ENCODE peak calls at places on chromosomes 2 and 18, in ten cellular contexts. B, S, X, P, L, I, N, V, D and J are unnamed samples.

GRCh38 chr2:230697676-230698075 is 15.0 kb upstream of the CAB39 start:
- DNase-seq in B (no peak), S (no peak), X (no peak), P (no peak), L (no peak), I (no peak), N (no peak), V (no peak), D (no peak), J (no peak)

GRCh38 chr2:167761465-167762136 is 485.8 kb downstream of the STK39 start:
- DNase-seq in B (no peak), S (no peak), X (no peak), P (no peak), L (no peak), I (no peak), N (no peak), V (no peak), D (no peak), J (no peak)

GRCh38 chr2:190930411-190930810 is 49.8 kb downstream of the GLS start:
- DNase-seq in B (no peak), S (no peak), X (no peak), P (no peak), L (no peak), I (no peak), N (no peak), V (no peak), D (no peak), J (no peak)

GRCh38 chr2:177983183-177983788 is 89.3 kb downstream of the PDE11A start:
- DNase-seq in B (peak; percentile 75), S (peak; percentile 33), X (peak; percentile 62), P (peak; percentile 28), L (peak; percentile 62), I (peak; percentile 77), N (peak; percentile 14), V (peak; percentile 10), D (peak; percentile 44), J (no peak)

GRCh38 chr2:37190290-37190689 is 1.8 kb upstream of the SULT6B1 start:
- DNase-seq in B (no peak), S (no peak), X (no peak), P (no peak), L (no peak), I (no peak), N (no peak), V (no peak), D (no peak), J (no peak)

GRCh38 chr2:29405266-29405665 is 290.1 kb downstream of the CLIP4 start:
- DNase-seq in B (no peak), S (no peak), X (no peak), P (no peak), L (no peak), I (no peak), N (no peak), V (no peak), D (no peak), J (no peak)

GRCh38 chr2:219178377-219179175 is 501 bp downstream of the RETREG2 start:
- DNase-seq in B (peak; percentile 28), S (peak; percentile 74), X (peak; percentile 56), P (no peak), L (peak; percentile 36), I (peak; percentile 30), N (peak; percentile 62), V (no peak), D (peak; percentile 58), J (no peak)

GRCh38 chr2:10278763-10279471 is 23.8 kb upstream of the HPCAL1 start:
- DNase-seq in B (no peak), S (no peak), X (no peak), P (no peak), L (no peak), I (no peak), N (no peak), V (no peak), D (no peak), J (no peak)

GRCh38 chr2:160411167-160411566 is 82.4 kb downstream of the RBMS1 start:
- DNase-seq in B (peak; percentile 83), S (peak; percentile 20), X (no peak), P (no peak), L (peak; percentile 82), I (no peak), N (peak; percentile 36), V (no peak), D (no peak), J (no peak)

GRCh38 chr18:59926131-59926530 is 26.3 kb downstream of the PMAIP1 start:
- DNase-seq in B (no peak), S (no peak), X (no peak), P (no peak), L (no peak), I (no peak), N (no peak), V (no peak), D (no peak), J (no peak)

GRCh38 chr2:128720440-128721022 is 401.9 kb upstream of the HS6ST1 start:
- DNase-seq in B (no peak), S (no peak), X (no peak), P (no peak), L (no peak), I (no peak), N (no peak), V (no peak), D (no peak), J (no peak)

GRCh38 chr18:75477913-75478312 is 50.4 kb upstream of the SMIM21 start:
- DNase-seq in B (no peak), S (no peak), X (no peak), P (no peak), L (no peak), I (peak; percentile 71), N (no peak), V (no peak), D (no peak), J (no peak)

GRCh38 chr2:28590496-28591301 is 94.8 kb downstream of the PLB1 start:
- DNase-seq in B (no peak), S (peak; percentile 18), X (no peak), P (no peak), L (no peak), I (no peak), N (peak; percentile 6), V (no peak), D (no peak), J (no peak)

GRCh38 chr2:242052421-242052820 is 182.9 kb downstream of the RTP5 start:
- DNase-seq in B (no peak), S (no peak), X (no peak), P (no peak), L (no peak), I (no peak), N (no peak), V (no peak), D (no peak), J (no peak)

DNA sequence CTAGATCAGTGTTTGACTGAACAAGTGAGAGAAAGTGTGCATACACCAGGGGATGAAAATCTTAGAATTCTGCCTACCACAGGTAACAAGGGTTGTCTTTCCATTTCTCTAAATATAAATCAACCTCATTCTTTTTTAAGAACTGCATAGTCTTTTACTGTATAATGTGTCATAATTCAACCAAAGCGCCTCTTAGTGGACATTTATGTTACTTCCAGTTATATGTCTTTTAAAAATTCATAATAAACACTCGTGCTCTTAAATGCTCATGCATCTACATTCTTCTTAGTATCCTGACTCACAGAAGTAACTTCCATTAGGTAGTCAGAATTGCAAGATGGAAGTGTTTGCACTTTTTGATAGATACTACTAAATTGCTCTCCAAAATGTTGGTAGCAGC is 76.2 kb downstream of the CHRNA1 start:
- DNase-seq in B (peak; percentile 59), S (no peak), X (peak; percentile 35), P (no peak), L (peak; percentile 66), I (peak; percentile 74), N (no peak), V (no peak), D (no peak), J (no peak)
- TF ChIP-seq CTCF in B (peak; percentile 60), S (no peak), X (no peak), P (peak; percentile 10), L (peak; percentile 24), I (peak; percentile 39), N (peak; percentile 48), V (peak; percentile 54), D (no peak), J (peak; percentile 35)

DNA sequence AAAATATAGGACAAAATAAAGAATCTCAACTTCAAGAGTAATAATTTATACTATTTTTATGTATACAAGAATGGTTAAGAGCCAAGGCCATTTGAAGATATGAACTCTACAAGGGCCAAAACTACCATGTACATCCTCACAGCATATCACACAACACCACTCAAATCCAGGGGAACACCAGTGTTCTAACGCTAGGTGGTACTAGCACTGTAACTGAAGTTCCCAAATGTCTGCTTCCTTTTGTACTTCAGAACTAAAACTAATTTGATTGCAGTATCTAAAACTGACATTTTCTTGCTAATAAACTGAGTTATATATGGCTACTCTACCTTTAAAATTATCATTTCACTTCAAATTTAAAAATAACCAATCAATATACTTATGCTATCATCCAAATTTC is 47.0 kb downstream of the REV1 start:
- DNase-seq in B (peak; percentile 17), S (no peak), X (no peak), P (no peak), L (peak; percentile 40), I (peak; percentile 65), N (no peak), V (no peak), D (no peak), J (no peak)
- TF ChIP-seq CTCF in B (peak; percentile 41), S (no peak), X (no peak), P (peak; percentile 8), L (peak; percentile 33), I (peak; percentile 51), N (peak; percentile 55), V (peak; percentile 39), D (no peak), J (peak; percentile 12)

GRCh38 chr2:7116516-7116915 is 199.3 kb downstream of the RNF144A start:
- DNase-seq in B (no peak), S (no peak), X (no peak), P (no peak), L (no peak), I (no peak), N (no peak), V (no peak), D (no peak), J (no peak)

GRCh38 chr2:7119504-7119835 is 202.3 kb downstream of the RNF144A start:
- DNase-seq in B (no peak), S (no peak), X (no peak), P (no peak), L (no peak), I (no peak), N (no peak), V (no peak), D (peak; percentile 68), J (no peak)

GRCh38 chr2:7115364-7115763 is 198.2 kb downstream of the RNF144A start:
- DNase-seq in B (no peak), S (no peak), X (no peak), P (no peak), L (no peak), I (no peak), N (no peak), V (no peak), D (no peak), J (no peak)

GRCh38 chr2:7121851-7122250 is 204.6 kb downstream of the RNF144A start:
- DNase-seq in B (no peak), S (no peak), X (no peak), P (no peak), L (no peak), I (no peak), N (no peak), V (no peak), D (peak; percentile 75), J (no peak)

GRCh38 chr2:7118606-7119503 is 201.6 kb downstream of the RNF144A start:
- DNase-seq in B (peak; percentile 44), S (peak; percentile 56), X (peak; percentile 24), P (no peak), L (peak; percentile 34), I (peak; percentile 56), N (no peak), V (peak; percentile 26), D (peak; percentile 50), J (peak; percentile 4)
- TF ChIP-seq CTCF in B (peak; percentile 72), S (peak; percentile 65), X (peak; percentile 15), P (peak; percentile 65), L (peak; percentile 30), I (peak; percentile 75), N (peak; percentile 50), V (peak; percentile 76), D (peak; percentile 59), J (peak; percentile 51)

GRCh38 chr2:239276813-239277193 is 124.0 kb downstream of the HDAC4 start:
- DNase-seq in B (no peak), S (no peak), X (no peak), P (no peak), L (no peak), I (no peak), N (peak; percentile 5), V (no peak), D (peak; percentile 33), J (no peak)
- TF ChIP-seq CTCF in B (no peak), S (peak; percentile 7), X (no peak), P (no peak), L (no peak), I (peak; percentile 13), N (peak; percentile 27), V (no peak), D (no peak), J (no peak)